ENCODE peak calls at places on chromosomes 7 and 10, in five cellular contexts. S is SK-N-DZ, F is progenitor cell of endocrine pancreas, W is GM23338, Z is fibroblast of the aortic adventitia. J is an unnamed sample.

GRCh38 chr10:84164442-84164841 is 9.2 kb upstream of the GPR15LG start:
- DNase-seq in S (no peak), F (no peak), W (no peak), Z (no peak), J (no peak)

GRCh38 chr10:72001026-72001380 is 36.8 kb downstream of the CHST3 start:
- DNase-seq in S (no peak), F (no peak), W (no peak), Z (no peak), J (no peak)

GRCh38 chr7:110620336-110620735 is 470.6 kb upstream of the LRRN3 start:
- DNase-seq in S (no peak), F (no peak), W (no peak), Z (no peak), J (no peak)

GRCh38 chr7:130721486-130722277 is 12.3 kb downstream of the KLF14 start:
- DNase-seq in S (peak), F (peak), W (peak), Z (peak), J (no peak)

GRCh38 chr7:10237306-10237705 is 736.4 kb upstream of the PHF14 start:
- DNase-seq in S (no peak), F (no peak), W (no peak), Z (no peak), J (no peak)

GRCh38 chr10:2619472-2619871 is 447.9 kb upstream of the PFKP start:
- DNase-seq in S (peak), F (no peak), W (peak), Z (no peak), J (no peak)

GRCh38 chr10:119466655-119467054 is 75.9 kb downstream of the RGS10 start:
- DNase-seq in S (no peak), F (no peak), W (no peak), Z (no peak), J (no peak)

GRCh38 chr7:132145466-132145865 is 430.8 kb downstream of the PLXNA4 start:
- DNase-seq in S (no peak), F (no peak), W (no peak), Z (peak), J (no peak)

GRCh38 chr7:12358694-12359093 is 45.0 kb downstream of the VWDE start:
- DNase-seq in S (no peak), F (no peak), W (no peak), Z (peak), J (no peak)

GRCh38 chr7:134632937-134633540 is 13.6 kb upstream of the BPGM start:
- DNase-seq in S (peak), F (no peak), W (peak), Z (peak), J (no peak)

GRCh38 chr7:55423277-55423711 is 58.2 kb downstream of the LANCL2 start:
- DNase-seq in S (no peak), F (no peak), W (peak), Z (peak), J (no peak)

GRCh38 chr7:29815181-29816105 is 9.1 kb downstream of the WIPF3 start:
- DNase-seq in S (no peak), F (no peak), W (no peak), Z (no peak), J (no peak)

GRCh38 chr7:37514520-37514919 is 65.9 kb upstream of the ELMO1 start:
- DNase-seq in S (no peak), F (no peak), W (no peak), Z (no peak), J (no peak)

GRCh38 chr10:113454341-113455061 is 98.4 kb upstream of the HABP2 start:
- DNase-seq in S (peak), F (peak), W (peak), Z (peak), J (peak)

GRCh38 chr7:1857487-1858425 is 187.7 kb downstream of the ELFN1 start:
- DNase-seq in S (no peak), F (no peak), W (no peak), Z (no peak), J (no peak)

GRCh38 chr10:100043344-100043743 is 33.6 kb upstream of the DNMBP start:
- DNase-seq in S (no peak), F (no peak), W (no peak), Z (no peak), J (no peak)

GRCh38 chr10:73218466-73219191 is 28.4 kb downstream of the DNAJC9 start:
- DNase-seq in S (no peak), F (no peak), W (peak), Z (peak), J (no peak)

GRCh38 chr10:43219848-43220247 is 47.0 kb downstream of the RASGEF1A start:
- DNase-seq in S (no peak), F (no peak), W (no peak), Z (no peak), J (no peak)

GRCh38 chr7:124009321-124009720 is 23.5 kb downstream of the TMEM229A start:
- DNase-seq in S (no peak), F (no peak), W (no peak), Z (no peak), J (no peak)

GRCh38 chr10:122276611-122277205 is 5.6 kb downstream of the BTBD16 start:
- DNase-seq in S (no peak), F (no peak), W (peak), Z (peak), J (no peak)

GRCh38 chr10:66472156-66472555 is 453.7 kb upstream of the LRRTM3 start:
- DNase-seq in S (no peak), F (no peak), W (no peak), Z (no peak), J (no peak)

GRCh38 chr7:99624487-99624886 is 7.7 kb downstream of the ZSCAN25 start:
- DNase-seq in S (no peak), F (no peak), W (no peak), Z (no peak), J (no peak)

GRCh38 chr10:3770611-3771110 is 14.3 kb downstream of the KLF6 start:
- DNase-seq in S (no peak), F (no peak), W (no peak), Z (no peak), J (no peak)

GRCh38 chr10:118633801-118634200 is 38.4 kb upstream of the PRLHR start:
- DNase-seq in S (peak), F (no peak), W (no peak), Z (no peak), J (no peak)

GRCh38 chr10:95837783-95838182 is 70.0 kb upstream of the CC2D2B start:
- DNase-seq in S (no peak), F (no peak), W (no peak), Z (no peak), J (peak)

GRCh38 chr10:87860156-87860795 is 3.1 kb downstream of the KLLN start:
- DNase-seq in S (peak), F (no peak), W (peak), Z (peak), J (no peak)

GRCh38 chr7:45292481-45292880 is 134.9 kb downstream of the RAMP3 start:
- DNase-seq in S (peak), F (no peak), W (no peak), Z (no peak), J (no peak)

GRCh38 chr10:84155521-84155920 is 16.2 kb downstream of the GHITM start:
- DNase-seq in S (no peak), F (no peak), W (no peak), Z (no peak), J (no peak)

GRCh38 chr7:114405427-114405826 is 9.2 kb upstream of the FOXP2 start:
- DNase-seq in S (no peak), F (no peak), W (peak), Z (peak), J (no peak)

GRCh38 chr7:123748171-123748733 is 551 bp downstream of the WASL start:
- DNase-seq in S (peak), F (peak), W (peak), Z (peak), J (peak)

GRCh38 chr7:92228100-92228499 is 17.6 kb downstream of the KRIT1 start:
- DNase-seq in S (no peak), F (no peak), W (no peak), Z (no peak), J (no peak)

GRCh38 chr10:70381491-70382421 is 669 bp downstream of the LRRC20 start:
- DNase-seq in S (peak), F (peak), W (peak), Z (peak), J (no peak)

GRCh38 chr10:99908512-99908911 is 101.2 kb downstream of the DNMBP start:
- DNase-seq in S (no peak), F (no peak), W (no peak), Z (no peak), J (no peak)

GRCh38 chr10:100158044-100158805 is 27.6 kb downstream of the ERLIN1 start:
- DNase-seq in S (no peak), F (no peak), W (no peak), Z (no peak), J (peak)

GRCh38 chr7:70156052-70156451 is 557.8 kb downstream of the AUTS2 start:
- DNase-seq in S (no peak), F (no peak), W (no peak), Z (no peak), J (no peak)

GRCh38 chr10:5508161-5508604 is 8.8 kb upstream of the CALML5 start:
- DNase-seq in S (no peak), F (no peak), W (no peak), Z (no peak), J (no peak)

J was measured in GM06990.